ENCODE peak calls at places on chromosome 21, in six cellular contexts. J is mammary epithelial cell, E is heart left ventricle, T is DND-41, L is Panc1, K is tibial artery. C is an unnamed sample.

GRCh38 chr21:24200052-24200451 is 1407.2 kb downstream of the MRPL39 start:
- DNase-seq in L (no peak), K (no peak), J (no peak), E (no peak), T (no peak), C (no peak)

GRCh38 chr21:43712268-43712942 is 6.5 kb upstream of the PDXK start:
- DNase-seq in E (no peak), J (peak), L (no peak), T (no peak), K (no peak), C (no peak)

GRCh38 chr21:17451364-17451869 is 61.4 kb upstream of the CXADR start:
- DNase-seq in T (no peak), E (no peak), J (peak), L (no peak), K (no peak), C (peak)

GRCh38 chr21:41953249-41953830 is 478 bp downstream of the C2CD2 start:
- DNase-seq in K (no peak), E (peak), J (peak), L (no peak), T (no peak), C (no peak)

GRCh38 chr21:38712076-38712475 is 93.7 kb upstream of the ETS2 start:
- DNase-seq in E (peak), L (peak), J (peak), K (peak), T (peak), C (no peak)

GRCh38 chr21:46664316-46664995 is 29.0 kb downstream of the PRMT2 start:
- DNase-seq in T (no peak), K (no peak), E (no peak), L (no peak), J (no peak), C (no peak)

GRCh38 chr21:41328660-41329300 is 12.2 kb downstream of the FAM3B start:
- DNase-seq in J (no peak), L (no peak), K (no peak), T (no peak), E (no peak), C (no peak)

GRCh38 chr21:41598561-41599511 is 90.9 kb upstream of the TMPRSS2 start:
- DNase-seq in K (peak), J (no peak), L (no peak), T (no peak), E (no peak), C (no peak)

GRCh38 chr21:31457675-31458074 is 113.6 kb upstream of the TIAM1 start:
- DNase-seq in K (no peak), L (no peak), E (no peak), J (no peak), T (no peak), C (no peak)

GRCh38 chr21:16117851-16118592 is 388.2 kb downstream of the USP25 start:
- DNase-seq in L (no peak), T (no peak), E (no peak), K (no peak), J (peak), C (no peak)

GRCh38 chr21:22201669-22202068 is 1203.5 kb downstream of the NCAM2 start:
- DNase-seq in E (no peak), T (no peak), K (no peak), J (no peak), L (no peak), C (no peak)

GRCh38 chr21:32329776-32330175 is 31.1 kb downstream of the MRAP start:
- DNase-seq in E (no peak), L (no peak), K (no peak), J (no peak), T (no peak), C (no peak)

GRCh38 chr21:38921511-38922215 is 115.9 kb downstream of the ETS2 start:
- DNase-seq in T (no peak), L (no peak), E (no peak), K (no peak), J (no peak), C (peak)

GRCh38 chr21:23799376-23799775 is 1807.9 kb downstream of the MRPL39 start:
- DNase-seq in J (no peak), L (no peak), T (no peak), K (no peak), E (no peak), C (no peak)

GRCh38 chr21:46392921-46393320 is 65.8 kb upstream of the DIP2A start:
- DNase-seq in K (no peak), T (no peak), E (peak), J (no peak), L (no peak), C (peak)

GRCh38 chr21:42062543-42063022 is 8.5 kb upstream of the UMODL1 start:
- DNase-seq in T (peak), K (no peak), J (no peak), E (no peak), L (no peak), C (no peak)

GRCh38 chr21:38804617-38805281 is 980 bp upstream of the ETS2 start:
- DNase-seq in E (peak), K (peak), L (no peak), J (no peak), T (peak), C (peak)

GRCh38 chr21:38910390-38911008 is 104.8 kb downstream of the ETS2 start:
- DNase-seq in J (peak), E (no peak), L (no peak), K (no peak), T (no peak), C (no peak)

GRCh38 chr21:30306821-30307330 is 13.2 kb downstream of the KRTAP26-1 start:
- DNase-seq in L (no peak), T (no peak), K (no peak), J (no peak), E (no peak), C (no peak)

GRCh38 chr21:43599728-43600127 is 59.6 kb downstream of the HSF2BP start:
- DNase-seq in E (no peak), J (no peak), K (no peak), T (no peak), L (no peak), C (no peak)

GRCh38 chr21:29580886-29581285 is 282.2 kb downstream of the BACH1 start:
- DNase-seq in T (no peak), K (no peak), E (no peak), L (no peak), J (no peak), C (no peak)

GRCh38 chr21:39114871-39115658 is 68.2 kb downstream of the PSMG1 start:
- DNase-seq in T (no peak), L (no peak), E (no peak), J (peak), K (peak), C (no peak)

GRCh38 chr21:39874759-39875158 is 7.5 kb downstream of the PCP4 start:
- DNase-seq in K (no peak), J (no peak), E (no peak), L (no peak), T (no peak), C (no peak)

GRCh38 chr21:29638761-29639327 is 301.0 kb downstream of the GRIK1 start:
- DNase-seq in K (no peak), J (no peak), E (no peak), T (no peak), L (no peak), C (no peak)

DNA sequence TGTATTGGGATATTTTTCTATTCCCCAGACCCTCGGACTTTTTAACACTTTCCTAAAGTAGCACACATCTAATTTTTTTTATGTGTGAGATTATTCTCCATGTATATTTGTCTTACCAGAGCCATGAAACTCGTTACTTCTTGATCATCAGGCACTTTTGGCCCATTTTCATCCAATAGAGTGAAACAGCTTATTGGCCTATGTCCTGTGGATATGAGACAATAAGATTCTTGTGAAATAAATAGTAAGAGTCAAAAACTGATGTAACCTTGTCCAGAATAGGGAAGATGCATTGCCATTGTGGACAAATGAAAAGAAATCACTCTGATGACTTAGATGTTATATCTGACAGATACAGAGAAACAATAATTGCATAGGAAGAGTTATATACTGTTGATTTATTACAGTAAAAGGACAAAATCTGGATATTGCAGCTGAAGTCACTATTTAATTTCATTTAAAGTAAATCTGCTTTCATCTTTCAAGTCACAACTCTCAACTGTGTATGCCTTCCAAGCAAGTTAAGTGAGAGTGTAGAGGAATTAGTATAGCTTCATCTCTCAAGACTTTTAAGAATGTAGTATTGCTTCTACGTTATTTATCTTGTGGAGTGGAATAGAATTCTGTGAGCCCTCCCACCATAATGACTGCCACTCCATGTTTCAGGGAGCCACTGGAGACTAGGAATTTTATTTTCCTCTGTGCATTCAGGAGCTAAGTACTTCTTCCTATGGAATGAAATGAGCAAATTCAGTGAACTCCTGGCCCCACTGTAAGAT is 86.9 kb downstream of the ADAMTS1 start:
- DNase-seq in L (no peak), T (no peak), K (no peak), E (no peak), J (no peak), C (no peak)
- H3K4me3 ChIP-seq in L (no peak), T (no peak), K (no peak), E (no peak), J (no peak), C (no peak)

GRCh38 chr21:34935452-34935851 is 113.7 kb downstream of the RUNX1 start:
- DNase-seq in L (no peak), E (no peak), K (no peak), J (peak), T (no peak), C (no peak)
- H3K27ac ChIP-seq in L (no peak), E (no peak), K (no peak), J (peak), T (peak), C (no peak)

DNA sequence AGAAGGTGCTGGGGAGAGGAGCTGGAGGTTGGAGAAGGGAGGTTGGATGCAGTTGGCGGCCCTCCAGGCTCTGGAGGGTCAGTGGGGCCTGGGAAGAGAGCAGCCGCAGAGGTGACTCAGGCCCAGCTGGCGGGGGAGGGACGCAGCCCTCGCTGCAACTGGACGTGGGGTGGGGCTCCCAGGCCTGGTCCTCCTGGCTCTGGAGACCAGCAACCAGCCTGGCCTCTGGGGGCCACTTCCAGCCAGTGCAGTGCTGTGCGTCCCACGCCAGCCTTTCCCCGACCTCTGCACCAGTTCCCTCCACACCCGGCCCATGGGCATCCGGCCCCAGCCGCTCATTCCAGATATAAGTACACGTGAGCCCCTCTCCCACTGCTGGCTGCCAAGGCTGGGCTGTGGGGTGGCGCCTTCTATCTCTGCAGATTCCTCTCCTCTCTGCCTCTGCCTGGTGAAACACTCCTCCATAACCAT is 38.0 kb upstream of the COL18A1 start:
- DNase-seq in T (no peak), K (peak), L (no peak), J (no peak), E (peak), C (peak)
- H3K4me3 ChIP-seq in T (no peak), K (no peak), L (no peak), J (no peak), E (no peak), C (no peak)

GRCh38 chr21:15061284-15061683 is 3.5 kb downstream of the NRIP1 start:
- DNase-seq in T (no peak), K (no peak), E (no peak), J (no peak), L (no peak), C (no peak)
- H3K27ac ChIP-seq in T (no peak), K (no peak), E (no peak), J (no peak), L (peak), C (no peak)

DNA sequence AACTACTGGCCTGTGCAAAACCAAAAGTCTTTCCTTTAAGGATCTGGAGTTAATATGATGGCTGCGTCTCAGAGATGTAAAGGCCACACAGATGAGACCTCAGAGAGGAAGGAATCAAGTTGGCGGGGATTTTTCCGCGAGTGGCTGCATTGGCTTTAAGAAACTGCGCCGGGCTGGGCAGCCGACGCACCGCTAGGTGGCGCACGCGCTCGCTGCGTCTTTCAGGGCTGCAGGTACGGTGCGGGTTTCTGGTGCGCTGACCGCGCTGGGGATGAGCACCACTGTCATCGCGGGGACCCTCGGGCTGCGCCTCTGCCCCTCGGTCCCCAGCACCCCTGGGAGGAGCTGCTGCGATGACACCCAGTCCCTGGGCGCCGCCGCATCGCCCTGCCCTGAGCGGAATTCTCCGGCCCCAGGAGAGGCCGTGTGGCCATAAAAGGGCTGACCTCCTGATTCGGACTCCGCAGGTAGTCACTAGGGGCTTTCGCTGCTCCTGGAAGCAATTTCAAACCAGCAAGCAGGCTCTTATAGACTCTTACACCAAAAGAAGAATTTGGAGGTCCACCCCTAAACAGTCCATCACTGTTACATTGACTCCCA is 241.0 kb downstream of the KCNJ6 start:
- DNase-seq in K (no peak), T (peak), L (no peak), E (peak), J (no peak), C (peak)
- H3K4me3 ChIP-seq in K (no peak), T (no peak), L (no peak), E (no peak), J (no peak), C (no peak)

GRCh38 chr21:28333455-28334108 is 659.1 kb downstream of the LTN1 start:
- DNase-seq in L (no peak), E (no peak), K (no peak), T (no peak), J (peak), C (no peak)
- H3K27ac ChIP-seq in L (no peak), E (no peak), K (no peak), T (no peak), J (no peak), C (peak)

DNA sequence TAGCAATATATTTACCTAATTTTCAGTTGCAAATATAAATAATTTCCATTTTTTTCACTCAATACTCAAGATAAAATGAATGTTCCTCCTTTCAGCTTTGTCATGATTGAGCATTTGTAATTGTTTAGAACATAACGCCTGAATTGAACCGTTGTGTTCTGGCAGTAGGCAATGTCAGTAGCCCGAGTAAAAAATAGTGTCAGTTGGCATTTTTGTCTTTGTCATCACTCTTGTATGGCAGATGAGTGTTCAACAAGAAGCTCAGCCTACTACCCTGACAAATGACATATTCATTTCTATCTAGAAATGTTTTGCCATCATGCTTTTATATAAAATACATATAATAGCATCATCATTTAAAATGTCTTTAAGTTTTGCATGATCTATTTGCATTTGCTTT is 691.4 kb upstream of the NCAM2 start:
- DNase-seq in J (no peak), K (no peak), T (no peak), L (no peak), E (no peak), C (no peak)
- H3K4me3 ChIP-seq in J (no peak), K (no peak), T (no peak), L (no peak), E (no peak), C (no peak)

GRCh38 chr21:44926364-44927101 is 5.8 kb upstream of the ITGB2 start:
- DNase-seq in E (peak), T (peak), J (peak), L (no peak), K (peak), C (no peak)
- H3K27ac ChIP-seq in E (no peak), T (peak), J (peak), L (peak), K (no peak), C (no peak)

DNA sequence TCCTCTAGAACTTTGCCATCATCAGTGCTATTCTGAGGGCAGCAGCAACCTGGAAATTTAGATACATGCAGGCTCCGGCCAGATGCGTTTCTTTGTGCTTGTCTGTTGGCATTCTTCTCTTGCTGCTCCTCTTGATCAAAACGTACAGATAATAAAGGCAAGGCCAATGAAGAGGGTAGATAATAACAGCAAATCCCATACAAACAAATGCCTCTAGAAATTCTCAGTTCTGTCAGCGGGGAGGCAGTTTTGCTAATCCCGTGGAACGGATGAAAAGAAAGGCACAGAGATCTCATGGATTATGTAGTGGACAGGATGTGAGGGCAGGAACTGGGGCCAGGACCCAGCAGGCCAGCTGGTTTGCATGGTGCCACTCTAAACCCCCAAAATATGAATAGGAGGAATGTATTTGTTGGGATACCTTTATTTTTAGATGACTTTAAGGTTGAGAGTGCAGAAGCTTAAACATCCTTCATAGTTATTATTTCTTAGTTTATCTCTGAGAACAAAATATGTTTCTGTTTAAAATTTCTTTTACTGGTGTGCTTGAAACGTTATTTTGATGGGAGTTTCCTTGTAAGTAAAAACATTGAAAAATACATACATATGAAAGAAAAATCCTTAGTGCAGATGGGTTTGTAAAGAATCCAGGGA is 1.5 kb downstream of the ITSN1 start:
- DNase-seq in E (no peak), L (no peak), T (no peak), J (peak), K (no peak), C (no peak)
- H3K4me3 ChIP-seq in E (peak), L (peak), T (peak), J (peak), K (peak), C (peak)